ENCODE peak calls at places on chromosome 20, in ten cellular contexts. D, R, J, H, L, F, I, K, E and W are unnamed samples. For H3K9me3, the result is how much of the 10 kb centered on the place peaks cover.

GRCh38 chr20:58458342-58459057 is 56.7 kb downstream of the APCDD1L start:
- DNase-seq in D (peak), R (no peak), J (no peak), H (no peak), L (no peak), F (no peak), I (peak), K (no peak), E (no peak), W (no peak)

GRCh38 chr20:31594558-31595379 is 10.3 kb upstream of the ID1 start:
- DNase-seq in D (peak), R (peak), J (no peak), H (peak), L (no peak), F (no peak), I (no peak), K (no peak), E (no peak), W (no peak)

GRCh38 chr20:60113024-60113724 is 155.0 kb downstream of the CDH26 start:
- DNase-seq in D (no peak), R (no peak), J (no peak), H (no peak), L (no peak), F (no peak), I (no peak), K (no peak), E (no peak), W (no peak)

GRCh38 chr20:43983359-43983758 is 68.7 kb downstream of the TOX2 start:
- DNase-seq in D (no peak), R (peak), J (no peak), H (peak), L (no peak), F (peak), I (no peak), K (no peak), E (no peak), W (no peak)

GRCh38 chr20:43124261-43124660 is 65.4 kb downstream of the PTPRT start:
- DNase-seq in D (no peak), R (no peak), J (no peak), H (no peak), L (no peak), F (no peak), I (no peak), K (no peak), E (no peak), W (no peak)

GRCh38 chr20:1537731-1538058 is 19.8 kb downstream of the SIRPD start:
- DNase-seq in D (no peak), R (peak), J (no peak), H (peak), L (no peak), F (no peak), I (no peak), K (no peak), E (no peak), W (peak)

GRCh38 chr20:47274449-47275108 is 81.9 kb downstream of the ZMYND8 start:
- DNase-seq in D (peak), R (no peak), J (no peak), H (no peak), L (no peak), F (no peak), I (peak), K (no peak), E (no peak), W (no peak)

GRCh38 chr20:64246616-64247311 is 8.8 kb upstream of the PCMTD2 start:
- DNase-seq in D (no peak), R (no peak), J (no peak), H (no peak), L (no peak), F (peak), I (no peak), K (no peak), E (peak), W (peak)

GRCh38 chr20:53805895-53806384 is 212.3 kb upstream of the ZNF217 start:
- DNase-seq in D (peak), R (no peak), J (no peak), H (peak), L (no peak), F (no peak), I (peak), K (no peak), E (no peak), W (no peak)

GRCh38 chr20:4171538-4172116 is 156.3 kb upstream of the RNF24 start:
- DNase-seq in D (peak), R (no peak), J (no peak), H (no peak), L (no peak), F (no peak), I (peak), K (no peak), E (no peak), W (no peak)

GRCh38 chr20:48238326-48238725 is 453.0 kb upstream of the SULF2 start:
- DNase-seq in D (no peak), R (no peak), J (no peak), H (no peak), L (no peak), F (no peak), I (peak), K (no peak), E (no peak), W (no peak)

GRCh38 chr20:7371518-7372158 is 568.6 kb downstream of the HAO1 start:
- DNase-seq in D (no peak), R (no peak), J (no peak), H (no peak), L (no peak), F (no peak), I (no peak), K (no peak), E (no peak), W (no peak)

GRCh38 chr20:37200376-37200775 is 21.0 kb upstream of the MROH8 start:
- DNase-seq in D (no peak), R (no peak), J (no peak), H (no peak), L (no peak), F (no peak), I (no peak), K (no peak), E (no peak), W (no peak)

DNA sequence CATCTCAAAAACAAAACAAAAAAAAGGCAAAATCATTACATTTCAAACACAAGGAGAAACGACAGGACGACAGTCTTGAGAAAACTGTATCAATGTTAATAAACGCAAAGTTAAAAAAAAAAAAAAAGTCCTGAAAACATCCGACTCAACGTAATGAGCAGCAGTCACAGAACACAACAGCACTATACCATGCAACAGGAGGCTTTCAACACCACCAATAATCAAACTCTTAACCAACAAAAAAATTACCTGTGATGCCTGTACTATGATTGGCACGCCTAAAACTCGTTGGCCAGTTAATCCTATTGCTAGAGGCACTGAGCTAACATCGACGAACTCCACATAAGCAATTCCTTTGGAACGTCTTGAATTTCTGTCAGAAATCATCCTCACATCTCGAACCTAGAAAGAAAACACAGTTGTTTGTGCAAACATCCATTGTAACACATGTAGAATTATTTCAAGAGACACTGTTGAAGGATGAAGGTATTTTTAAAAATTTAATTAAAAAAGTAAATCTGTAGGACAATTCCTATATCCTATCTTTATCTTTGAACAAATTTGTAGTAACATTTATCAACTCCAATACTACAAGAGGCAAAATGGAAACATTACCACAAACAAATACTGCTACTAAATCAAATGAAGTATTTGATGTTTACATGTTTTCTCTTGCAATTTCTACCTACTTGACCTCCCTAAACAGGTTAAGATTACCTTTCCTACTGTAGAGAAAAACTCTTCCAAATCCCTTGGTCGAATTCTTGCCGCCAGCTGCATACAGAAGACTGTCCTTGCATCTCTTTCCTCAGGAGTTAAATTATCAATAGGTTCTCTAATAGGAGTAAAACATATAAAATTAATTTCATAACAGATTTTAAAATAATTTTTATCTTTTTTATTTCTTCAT is 17.5 kb downstream of the RBM39 start:
- DNase-seq in D (no peak), R (no peak), J (no peak), H (no peak), L (no peak), F (no peak), I (no peak), K (no peak), E (no peak), W (no peak)
- TF ChIP-seq POLR2A in D (no peak), R (no peak), J (no peak), H (no peak), L (peak), F (no peak), I (no peak), K (no peak), E (no peak), W (no peak)

GRCh38 chr20:55586626-55587025 is 418.7 kb downstream of the CBLN4 start:
- DNase-seq in D (no peak), R (no peak), J (no peak), H (no peak), L (no peak), F (no peak), I (no peak), K (no peak), E (no peak), W (no peak)
- H3K9me3 ChIP-seq in D (under half), R (under half), J (under half), H (under half), L (under half), F (under half), I (under half), K (under half), E (under half), W (under half)

GRCh38 chr20:21781446-21782075 is 76.1 kb downstream of the PAX1 start:
- DNase-seq in D (no peak), R (no peak), J (no peak), H (no peak), L (no peak), F (no peak), I (no peak), K (no peak), E (no peak), W (no peak)

DNA sequence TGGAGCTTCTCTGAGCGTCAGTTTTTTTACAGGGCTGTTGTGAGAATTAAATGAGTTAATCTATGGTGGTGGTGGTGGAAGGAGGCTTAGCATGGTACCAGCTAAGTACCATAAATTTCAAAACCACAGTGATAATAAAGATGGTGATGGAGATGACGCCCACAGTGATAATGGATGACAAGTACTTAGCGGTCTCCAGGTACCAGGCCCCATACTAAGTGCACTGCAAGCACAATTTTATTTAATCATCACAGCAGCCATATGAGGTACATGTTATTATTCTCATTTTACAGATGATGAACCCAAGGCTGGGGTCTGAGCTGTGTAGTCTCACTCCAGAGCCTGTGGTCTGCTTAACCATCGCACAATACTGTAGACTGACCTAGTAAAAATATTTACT is 75.1 kb downstream of the PAX1 start:
- DNase-seq in D (no peak), R (no peak), J (no peak), H (no peak), L (no peak), F (no peak), I (no peak), K (no peak), E (no peak), W (no peak)
- H3K27ac ChIP-seq in D (no peak), R (no peak), J (no peak), H (no peak), L (no peak), F (no peak), I (no peak), K (no peak), E (no peak), W (no peak)

GRCh38 chr20:17943343-17943742 is 25.3 kb downstream of the SNX5 start:
- DNase-seq in D (no peak), R (no peak), J (no peak), H (no peak), L (no peak), F (no peak), I (no peak), K (no peak), E (no peak), W (no peak)
- TF ChIP-seq POLR2A in D (no peak), R (no peak), J (no peak), H (no peak), L (peak), F (no peak), I (no peak), K (no peak), E (no peak), W (no peak)